ENCODE peak calls at places on chromosomes 16 and 17, in ten cellular contexts. I, D, P, Z, Y, A, F, H, C and O are unnamed samples.

GRCh38 chr17:66494023-66494803 is 191.8 kb downstream of the PRKCA start:
- DNase-seq in I (no peak), D (no peak), P (no peak), Z (peak), Y (peak), A (peak), F (no peak), H (no peak), C (no peak), O (no peak)

GRCh38 chr17:3663102-3664011 is 5.0 kb downstream of the TAX1BP3 start:
- DNase-seq in I (no peak), D (no peak), P (no peak), Z (no peak), Y (no peak), A (no peak), F (no peak), H (no peak), C (no peak), O (no peak)

GRCh38 chr16:82801361-82801760 is 174.6 kb downstream of the CDH13 start:
- DNase-seq in I (no peak), D (no peak), P (no peak), Z (no peak), Y (peak), A (peak), F (no peak), H (no peak), C (no peak), O (no peak)

GRCh38 chr17:31434404-31435050 is 43.1 kb downstream of the RAB11FIP4 start:
- DNase-seq in I (no peak), D (no peak), P (no peak), Z (no peak), Y (no peak), A (no peak), F (peak), H (no peak), C (no peak), O (no peak)

GRCh38 chr17:1462164-1463112 is 6.4 kb upstream of the CRK start:
- DNase-seq in I (no peak), D (no peak), P (no peak), Z (no peak), Y (no peak), A (no peak), F (no peak), H (no peak), C (no peak), O (no peak)

GRCh38 chr16:86211265-86211664 is 299.1 kb upstream of the FOXF1 start:
- DNase-seq in I (no peak), D (no peak), P (no peak), Z (no peak), Y (no peak), A (no peak), F (no peak), H (no peak), C (no peak), O (no peak)

GRCh38 chr16:68362314-68362913 is 51.6 kb downstream of the PRMT7 start:
- DNase-seq in I (peak), D (no peak), P (no peak), Z (no peak), Y (no peak), A (no peak), F (no peak), H (no peak), C (no peak), O (no peak)

GRCh38 chr16:68279726-68280125 is 15.4 kb downstream of the SLC7A6 start:
- DNase-seq in I (no peak), D (no peak), P (no peak), Z (no peak), Y (no peak), A (no peak), F (no peak), H (no peak), C (no peak), O (no peak)

GRCh38 chr16:4005281-4005680 is 111.0 kb downstream of the ADCY9 start:
- DNase-seq in I (no peak), D (no peak), P (no peak), Z (no peak), Y (no peak), A (no peak), F (no peak), H (no peak), C (no peak), O (no peak)

GRCh38 chr16:53629607-53630312 is 73.9 kb downstream of the RPGRIP1L start:
- DNase-seq in I (no peak), D (no peak), P (no peak), Z (no peak), Y (no peak), A (no peak), F (peak), H (peak), C (no peak), O (no peak)

GRCh38 chr16:77169650-77170236 is 21.2 kb upstream of the MON1B start:
- DNase-seq in I (peak), D (no peak), P (peak), Z (peak), Y (peak), A (peak), F (peak), H (peak), C (peak), O (peak)

GRCh38 chr17:47698749-47699535 is 5.0 kb downstream of the TBKBP1 start:
- DNase-seq in I (peak), D (no peak), P (peak), Z (peak), Y (peak), A (peak), F (no peak), H (peak), C (no peak), O (peak)

GRCh38 chr17:3687949-3688614 is 7.9 kb downstream of the P2RX5 start:
- DNase-seq in I (peak), D (no peak), P (peak), Z (no peak), Y (no peak), A (peak), F (no peak), H (peak), C (no peak), O (peak)

GRCh38 chr16:55264949-55265348 is 59.1 kb upstream of the IRX6 start:
- DNase-seq in I (no peak), D (no peak), P (no peak), Z (no peak), Y (no peak), A (no peak), F (no peak), H (no peak), C (no peak), O (no peak)

GRCh38 chr17:48491527-48492273 is 39.1 kb downstream of the HOXB1 start:
- DNase-seq in I (no peak), D (no peak), P (no peak), Z (no peak), Y (peak), A (peak), F (no peak), H (no peak), C (no peak), O (no peak)

GRCh38 chr16:10266809-10267208 is 84.6 kb upstream of the GRIN2A start:
- DNase-seq in I (no peak), D (peak), P (no peak), Z (no peak), Y (no peak), A (no peak), F (no peak), H (no peak), C (no peak), O (no peak)

GRCh38 chr16:88917915-88918627 is 51.6 kb upstream of the PABPN1L start:
- DNase-seq in I (no peak), D (no peak), P (no peak), Z (no peak), Y (no peak), A (no peak), F (no peak), H (no peak), C (no peak), O (no peak)

GRCh38 chr17:79618383-79619067 is 7.7 kb upstream of the RBFOX3 start:
- DNase-seq in I (peak), D (no peak), P (no peak), Z (no peak), Y (no peak), A (no peak), F (no peak), H (no peak), C (no peak), O (no peak)

GRCh38 chr16:17508303-17508702 is 37.5 kb upstream of the XYLT1 start:
- DNase-seq in I (no peak), D (no peak), P (no peak), Z (no peak), Y (no peak), A (no peak), F (no peak), H (no peak), C (no peak), O (no peak)

GRCh38 chr16:81635336-81635947 is 143.6 kb upstream of the PLCG2 start:
- DNase-seq in I (no peak), D (no peak), P (no peak), Z (no peak), Y (no peak), A (no peak), F (no peak), H (no peak), C (no peak), O (no peak)

DNA sequence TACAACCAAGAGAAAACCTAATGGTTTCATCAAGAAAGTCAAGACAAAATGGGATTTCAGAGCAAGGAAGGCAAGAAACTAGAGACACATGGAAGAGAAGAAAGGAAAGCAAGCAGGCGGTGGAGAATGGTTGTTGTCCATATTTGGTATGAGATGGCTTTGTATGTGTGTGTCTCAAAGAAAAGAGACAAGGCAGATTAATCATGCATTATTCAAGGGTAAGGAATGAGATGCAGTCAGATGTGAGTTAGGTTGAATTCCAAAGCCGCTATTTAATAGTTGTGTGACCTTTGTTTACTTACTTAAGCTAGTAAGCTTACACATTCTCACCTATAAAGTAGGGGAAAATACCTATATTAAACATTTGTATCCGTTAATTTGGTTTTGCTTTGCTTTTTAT is 1029.6 kb downstream of the CDH11 start:
- DNase-seq in I (no peak), D (no peak), P (peak), Z (peak), Y (peak), A (peak), F (no peak), H (no peak), C (no peak), O (no peak)
- H2AFZ ChIP-seq in I (peak), D (no peak), P (peak), Z (peak), Y (no peak), A (no peak), F (no peak), H (peak), C (peak), O (no peak)

DNA sequence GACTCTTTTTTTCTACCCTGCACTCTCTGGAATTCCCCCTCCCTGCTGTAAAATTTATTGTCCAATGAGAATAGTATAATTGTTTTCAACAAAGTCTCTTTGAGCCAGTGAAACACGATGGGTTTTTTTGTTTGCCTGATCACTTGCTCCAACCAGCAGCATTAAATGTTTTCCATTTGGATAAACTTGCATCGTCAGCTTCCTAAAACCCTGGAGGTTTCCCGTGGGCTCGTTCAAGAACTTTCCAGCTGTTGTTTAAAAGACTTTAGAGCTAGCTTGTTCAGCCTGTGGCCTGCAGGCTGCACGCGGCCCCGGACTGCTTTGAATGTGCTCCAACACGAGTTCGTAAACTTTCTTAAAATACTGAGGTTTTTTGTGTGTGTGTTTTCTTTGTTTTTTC is 14.9 kb downstream of the NAGPA start:
- DNase-seq in I (no peak), D (no peak), P (no peak), Z (no peak), Y (no peak), A (no peak), F (no peak), H (no peak), C (no peak), O (no peak)
- H2AFZ ChIP-seq in I (no peak), D (no peak), P (no peak), Z (no peak), Y (no peak), A (no peak), F (no peak), H (no peak), C (no peak), O (no peak)

GRCh38 chr16:24288516-24288915 is 32.4 kb downstream of the CACNG3 start:
- DNase-seq in I (no peak), D (no peak), P (no peak), Z (no peak), Y (no peak), A (no peak), F (no peak), H (no peak), C (no peak), O (no peak)

GRCh38 chr16:24291932-24292331 is 35.8 kb downstream of the CACNG3 start:
- DNase-seq in I (no peak), D (no peak), P (no peak), Z (no peak), Y (no peak), A (no peak), F (no peak), H (no peak), C (no peak), O (no peak)

GRCh38 chr16:24286713-24287405 is 30.7 kb downstream of the CACNG3 start:
- DNase-seq in I (no peak), D (no peak), P (no peak), Z (no peak), Y (no peak), A (no peak), F (no peak), H (no peak), C (no peak), O (no peak)

GRCh38 chr16:24289301-24289700 is 33.2 kb downstream of the CACNG3 start:
- DNase-seq in I (no peak), D (no peak), P (no peak), Z (no peak), Y (no peak), A (no peak), F (no peak), H (no peak), C (no peak), O (no peak)
- H2AFZ ChIP-seq in I (no peak), D (no peak), P (no peak), Z (no peak), Y (no peak), A (no peak), F (no peak), H (no peak), C (no peak), O (no peak)

DNA sequence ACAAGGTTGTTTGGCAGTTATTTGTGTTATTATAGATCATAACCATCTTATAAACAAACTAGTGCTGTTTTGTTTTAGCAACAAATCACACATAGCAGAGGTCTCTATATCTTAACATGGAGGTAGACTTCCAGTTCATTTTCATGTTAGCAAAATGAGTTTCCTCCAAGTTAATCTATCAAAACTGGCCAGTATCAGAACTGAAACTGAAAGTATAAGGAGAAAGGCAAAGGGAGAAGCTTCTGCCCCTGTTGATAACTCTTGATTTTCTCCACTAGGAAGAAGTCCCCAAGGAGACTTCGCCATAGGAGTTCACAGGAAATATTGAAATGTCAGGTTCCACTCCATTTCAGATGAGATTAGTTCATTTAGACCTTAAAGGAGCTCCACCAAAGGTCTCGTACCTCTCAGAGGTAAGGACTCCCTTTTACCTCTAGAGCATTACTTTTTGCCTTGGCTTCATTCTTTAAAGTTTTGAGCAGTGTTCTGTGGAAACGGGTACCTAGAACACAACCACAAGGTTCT is 1.1 kb upstream of the OGFOD3 start:
- DNase-seq in I (no peak), D (no peak), P (no peak), Z (peak), Y (no peak), A (peak), F (no peak), H (peak), C (no peak), O (no peak)
- H2AFZ ChIP-seq in I (peak), D (peak), P (no peak), Z (no peak), Y (no peak), A (peak), F (no peak), H (peak), C (no peak), O (no peak)

DNA sequence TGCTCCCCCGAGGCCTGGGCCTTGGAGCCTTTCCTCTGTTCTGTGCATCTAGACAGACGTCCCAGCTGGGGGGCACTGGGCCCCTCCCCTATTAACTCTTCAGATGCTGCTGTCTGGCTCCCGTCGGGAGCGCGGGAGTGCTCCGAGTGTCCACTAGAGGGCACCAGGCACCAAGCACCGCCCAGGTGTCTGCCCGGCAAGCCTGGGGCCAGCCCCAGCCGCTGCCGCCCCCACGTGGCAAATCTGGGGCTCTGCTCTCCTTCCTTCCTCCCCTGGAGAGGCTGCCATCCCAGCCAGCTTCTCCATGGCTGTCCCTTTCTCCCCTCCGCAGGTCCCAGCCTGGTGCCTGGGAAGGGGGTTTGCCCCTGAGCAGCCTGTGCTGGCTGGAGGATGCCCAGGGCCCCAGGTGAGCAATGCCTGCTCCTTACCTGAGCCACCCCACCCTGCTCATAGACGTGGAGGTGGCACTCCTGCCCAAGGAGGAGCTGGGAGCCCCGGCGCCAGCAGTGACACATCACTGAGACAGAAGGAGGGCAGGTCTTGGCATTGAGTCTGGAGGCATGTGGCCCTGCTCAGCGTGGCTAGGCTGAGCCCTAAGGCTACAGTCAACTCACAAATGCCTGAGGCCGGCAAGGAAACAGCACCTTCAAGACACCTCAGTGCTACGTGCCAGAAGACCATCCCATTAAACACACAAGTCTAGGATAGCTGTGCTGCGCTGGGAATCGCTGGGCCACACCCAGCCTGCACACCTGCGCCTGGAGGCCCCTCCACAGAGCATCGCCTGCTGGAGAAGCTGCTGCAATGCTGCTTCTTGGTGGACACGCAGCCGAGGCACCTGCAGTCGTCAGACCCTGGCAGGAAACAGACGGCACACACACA is 19.7 kb downstream of the TMEM235 start:
- DNase-seq in I (peak), D (no peak), P (peak), Z (peak), Y (peak), A (peak), F (peak), H (peak), C (peak), O (peak)
- H2AFZ ChIP-seq in I (peak), D (no peak), P (no peak), Z (peak), Y (peak), A (peak), F (no peak), H (no peak), C (no peak), O (no peak)

DNA sequence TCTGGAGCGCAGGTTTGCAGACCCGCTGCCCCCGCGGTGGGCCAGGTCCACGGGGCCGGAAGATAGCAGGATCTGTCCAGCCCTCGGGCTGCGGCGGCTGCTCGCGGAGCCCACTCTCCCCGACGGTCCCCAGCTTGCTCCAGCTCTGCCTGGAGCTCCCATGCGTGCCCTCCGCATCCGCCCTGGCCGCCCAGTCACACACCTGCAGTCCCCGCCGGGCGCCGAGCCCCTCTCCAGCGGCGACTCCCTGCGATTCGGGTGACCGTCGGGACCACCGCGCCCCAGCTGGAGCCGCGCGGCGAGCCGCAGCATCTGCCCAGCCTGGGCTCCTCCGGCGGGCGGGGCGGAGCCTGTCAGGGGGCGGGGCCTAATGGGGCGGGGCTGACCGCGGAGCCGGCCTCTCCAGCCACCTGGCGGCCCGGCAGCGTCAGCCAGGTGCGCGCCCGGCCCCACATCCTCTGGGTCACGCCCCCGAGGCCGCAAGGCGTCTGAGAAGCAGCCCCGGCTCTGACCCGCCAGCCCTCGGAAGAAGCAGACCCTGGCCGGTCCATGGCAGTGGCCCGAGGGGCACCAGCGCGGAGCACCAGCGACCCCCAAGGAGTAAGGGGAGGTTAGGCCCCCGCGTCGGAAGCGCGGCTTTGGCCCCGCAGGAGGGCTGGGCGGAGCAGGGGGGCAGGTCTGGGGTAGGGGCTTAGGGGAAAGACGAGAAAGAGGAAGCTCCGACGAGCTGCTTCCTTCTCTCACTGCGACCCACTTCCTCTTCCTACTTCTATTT is at the start of gene PIK3R5:
- DNase-seq in I (peak), D (no peak), P (peak), Z (no peak), Y (no peak), A (no peak), F (no peak), H (peak), C (peak), O (peak)
- H2AFZ ChIP-seq in I (no peak), D (peak), P (peak), Z (no peak), Y (peak), A (no peak), F (no peak), H (no peak), C (peak), O (peak)

GRCh38 chr17:38464723-38465419 is 36.6 kb downstream of the ARHGAP23 start:
- DNase-seq in I (peak), D (no peak), P (peak), Z (no peak), Y (peak), A (peak), F (no peak), H (no peak), C (no peak), O (peak)
- H2AFZ ChIP-seq in I (peak), D (no peak), P (no peak), Z (no peak), Y (peak), A (peak), F (no peak), H (no peak), C (no peak), O (no peak)